ENCODE peak calls at places on chromosomes 12 and 14, in ten cellular contexts. P is progenitor cell of endocrine pancreas; F is CD8-positive, alpha-beta T cell; Y is lower lobe of right lung; U is AG04449; T is RWPE1; X is HCT116; Z is retinal pigment epithelial cell; E is kidney; S is WTC11. H is an unnamed sample.

GRCh38 chr14:37172936-37173613 is 669 bp upstream of the SLC25A21 start:
- DNase-seq in P (no peak), F (no peak), Y (no peak), U (no peak), T (no peak), X (no peak), Z (no peak), E (no peak), S (no peak), H (no peak)

GRCh38 chr12:131103614-131104463 is 150.1 kb downstream of the ADGRD1 start:
- DNase-seq in P (no peak), F (no peak), Y (no peak), U (no peak), T (no peak), X (no peak), Z (no peak), E (peak), S (peak), H (no peak)

GRCh38 chr12:27048822-27049752 is 26.7 kb downstream of the MED21 start:
- DNase-seq in P (no peak), F (no peak), Y (no peak), U (peak), T (peak), X (no peak), Z (peak), E (no peak), S (no peak), H (peak)

GRCh38 chr12:127670796-127671195 is 596.2 kb upstream of the TMEM132C start:
- DNase-seq in P (no peak), F (no peak), Y (no peak), U (no peak), T (no peak), X (no peak), Z (no peak), E (no peak), S (no peak), H (no peak)

GRCh38 chr12:113601656-113602263 is 130.1 kb upstream of the LHX5 start:
- DNase-seq in P (peak), F (no peak), Y (no peak), U (no peak), T (no peak), X (no peak), Z (no peak), E (no peak), S (peak), H (peak)

GRCh38 chr14:98249057-98249456 is 1022.9 kb downstream of the BCL11B start:
- DNase-seq in P (no peak), F (no peak), Y (no peak), U (no peak), T (no peak), X (no peak), Z (no peak), E (no peak), S (no peak), H (no peak)

GRCh38 chr12:62588916-62589315 is 122.3 kb downstream of the MON2 start:
- DNase-seq in P (no peak), F (no peak), Y (no peak), U (no peak), T (no peak), X (no peak), Z (no peak), E (no peak), S (no peak), H (no peak)

GRCh38 chr14:51400142-51400541 is 160.1 kb downstream of the TMX1 start:
- DNase-seq in P (no peak), F (no peak), Y (no peak), U (no peak), T (no peak), X (no peak), Z (no peak), E (no peak), S (no peak), H (no peak)

GRCh38 chr14:92952497-92953298 is 29.7 kb downstream of the CHGA start:
- DNase-seq in P (no peak), F (no peak), Y (no peak), U (no peak), T (no peak), X (no peak), Z (no peak), E (peak), S (no peak), H (no peak)

GRCh38 chr12:115355301-115355700 is 671.3 kb upstream of the TBX3 start:
- DNase-seq in P (no peak), F (no peak), Y (no peak), U (no peak), T (no peak), X (no peak), Z (no peak), E (no peak), S (no peak), H (no peak)

GRCh38 chr14:33938131-33938949 is 12.5 kb downstream of the EGLN3 start:
- DNase-seq in P (no peak), F (no peak), Y (no peak), U (no peak), T (no peak), X (peak), Z (no peak), E (peak), S (peak), H (peak)

GRCh38 chr12:124005736-124006581 is 32.9 kb downstream of the ZNF664 start:
- DNase-seq in P (no peak), F (no peak), Y (no peak), U (no peak), T (no peak), X (no peak), Z (no peak), E (no peak), S (no peak), H (no peak)

GRCh38 chr14:75492832-75493579 is 29.3 kb upstream of the BATF start:
- DNase-seq in P (no peak), F (no peak), Y (no peak), U (no peak), T (no peak), X (no peak), Z (no peak), E (no peak), S (no peak), H (no peak)

DNA sequence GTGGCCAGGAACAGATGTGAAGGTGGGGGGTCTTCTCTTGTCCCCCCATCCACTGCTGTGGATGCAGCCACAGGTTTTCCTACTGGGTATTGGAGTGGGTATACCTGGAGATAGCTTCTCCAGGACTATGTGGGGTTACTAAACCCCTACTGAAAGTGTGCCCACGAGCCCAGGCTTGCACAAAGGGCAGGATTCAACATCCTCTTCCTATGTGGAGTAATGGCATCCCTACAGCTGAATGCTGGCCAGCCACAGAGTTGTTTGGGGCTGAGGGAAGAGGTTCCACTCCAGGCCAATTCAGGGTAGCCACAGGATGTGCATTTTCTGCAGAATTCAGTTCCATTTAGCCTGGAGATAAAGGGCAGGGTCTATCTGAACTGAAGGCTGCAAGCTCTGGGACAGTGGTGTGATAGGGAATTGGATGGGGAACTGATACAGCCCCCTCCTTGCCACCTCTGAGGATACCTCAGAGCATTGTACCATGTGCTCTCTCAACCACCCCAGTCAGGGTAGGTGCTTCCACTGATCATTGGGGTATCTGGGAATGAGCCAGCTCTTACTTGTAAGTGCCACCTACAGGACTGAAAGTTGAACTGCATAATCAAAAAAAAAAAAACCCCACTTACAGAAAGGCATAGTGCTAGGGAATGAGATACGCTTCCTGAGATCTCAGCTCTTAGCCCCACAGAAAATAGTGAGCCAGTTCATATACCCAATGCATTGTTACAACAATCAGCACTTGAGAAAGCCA is 187.1 kb downstream of the KITLG start:
- DNase-seq in P (no peak), F (no peak), Y (no peak), U (no peak), T (no peak), X (peak), Z (no peak), E (no peak), S (peak), H (peak)
- TF ChIP-seq CTCF in P (peak), F (no peak), Y (peak), U (no peak), T (no peak), X (peak), Z (peak), E (no peak), S (no peak), H (peak)

GRCh38 chr12:85557850-85558249 is 277.8 kb downstream of the ALX1 start:
- DNase-seq in P (no peak), F (no peak), Y (no peak), U (no peak), T (no peak), X (no peak), Z (no peak), E (no peak), S (no peak), H (no peak)
- TF ChIP-seq CTCF in P (no peak), F (no peak), Y (no peak), U (no peak), T (no peak), X (no peak), Z (no peak), E (no peak), S (no peak), H (no peak)

DNA sequence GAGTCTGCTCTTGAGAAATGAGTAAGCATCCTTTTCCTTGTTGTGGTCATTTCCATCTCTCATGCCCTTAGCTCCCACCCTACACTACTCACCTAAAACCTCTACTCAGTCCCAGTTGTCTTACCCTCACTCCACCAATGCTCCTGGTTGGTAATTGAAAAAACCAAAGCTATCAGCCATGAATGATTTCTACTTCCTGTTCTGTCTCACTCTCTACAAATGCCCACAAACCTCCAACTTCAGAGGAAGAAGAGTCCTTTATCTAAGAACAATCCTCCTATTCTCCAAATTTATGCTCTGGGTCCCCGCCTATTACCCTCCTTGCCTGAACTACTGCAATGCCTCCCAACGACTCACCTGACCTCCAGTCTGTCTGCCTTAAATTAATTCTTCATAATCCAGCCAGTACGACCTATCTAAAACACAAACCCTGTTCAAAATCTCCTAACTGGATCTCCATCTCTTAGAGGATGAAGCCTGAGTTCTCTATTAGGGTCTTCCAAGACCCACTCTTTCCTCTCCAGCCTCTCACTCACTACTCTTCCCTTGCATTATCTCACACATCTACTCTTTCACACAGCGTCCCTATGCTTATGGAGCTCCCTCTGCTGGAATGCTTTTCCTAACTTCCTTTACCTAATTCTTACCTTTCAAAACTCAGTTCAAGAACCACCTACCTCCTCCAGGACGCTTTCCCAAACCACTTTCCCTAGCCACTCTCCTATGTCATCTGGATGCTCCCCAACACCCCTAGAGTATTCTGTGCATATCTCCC is 2.2 kb downstream of the DHRS1 start:
- DNase-seq in P (no peak), F (no peak), Y (no peak), U (no peak), T (peak), X (no peak), Z (no peak), E (no peak), S (no peak), H (peak)
- TF ChIP-seq CTCF in P (peak), F (no peak), Y (peak), U (peak), T (peak), X (peak), Z (peak), E (peak), S (no peak), H (peak)

DNA sequence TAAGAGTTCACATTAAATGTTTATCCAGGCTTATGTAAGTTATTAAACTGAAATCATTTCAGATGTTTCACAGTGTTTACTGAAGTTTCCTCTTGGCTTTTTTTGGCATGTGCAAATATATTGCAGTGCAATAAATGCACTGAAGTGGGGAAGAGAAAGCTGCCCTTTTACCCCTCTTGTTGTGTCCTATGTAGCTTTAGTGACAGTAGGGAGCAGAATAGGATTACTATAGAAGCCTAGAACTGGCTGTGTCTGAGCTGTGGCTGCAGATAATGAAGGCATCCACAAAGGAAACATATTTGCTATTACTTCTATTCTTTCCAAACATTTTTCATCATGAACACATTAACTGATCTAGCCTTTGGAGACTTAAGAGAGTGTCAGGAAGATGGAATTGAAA is 24.1 kb upstream of the CNTN1 start:
- DNase-seq in P (no peak), F (no peak), Y (no peak), U (no peak), T (no peak), X (no peak), Z (no peak), E (no peak), S (no peak), H (no peak)
- TF ChIP-seq CTCF in P (no peak), F (no peak), Y (no peak), U (no peak), T (no peak), X (no peak), Z (no peak), E (no peak), S (no peak), H (no peak)

DNA sequence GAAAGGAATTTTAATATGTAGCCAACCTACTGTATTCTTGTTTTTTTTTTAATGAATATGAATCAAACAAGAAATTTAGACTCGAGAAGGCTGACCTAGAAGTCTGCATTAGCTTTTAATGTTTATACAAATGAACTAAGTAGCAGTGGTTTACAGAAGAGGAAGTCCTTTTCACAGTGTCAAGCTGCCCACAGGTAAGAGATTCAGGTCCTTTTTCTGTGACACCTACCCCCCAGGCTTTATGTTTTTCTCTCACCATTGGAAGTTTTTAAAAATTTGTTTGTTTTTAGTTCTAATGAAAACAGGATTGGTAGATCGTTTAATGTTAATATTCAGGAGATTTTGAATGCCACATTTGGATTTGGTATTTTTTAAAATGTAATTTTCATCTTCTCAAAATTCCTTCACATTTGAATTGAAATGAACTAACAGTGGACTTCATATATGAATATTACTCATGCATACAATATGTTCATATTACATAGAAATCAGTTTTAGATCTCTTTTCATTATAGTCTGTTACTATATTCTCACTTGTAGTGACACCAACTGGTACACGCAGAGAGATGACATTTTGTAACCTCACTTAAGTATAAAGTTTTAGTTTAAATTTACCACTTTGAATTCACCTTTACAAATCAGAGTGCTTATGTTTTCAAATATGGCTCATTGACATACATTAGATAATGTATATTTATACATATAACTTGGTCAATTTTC is 29.7 kb downstream of the ATF7IP start:
- DNase-seq in P (no peak), F (no peak), Y (no peak), U (no peak), T (no peak), X (no peak), Z (no peak), E (no peak), S (no peak), H (no peak)
- TF ChIP-seq CTCF in P (no peak), F (no peak), Y (no peak), U (no peak), T (no peak), X (no peak), Z (no peak), E (no peak), S (no peak), H (no peak)

DNA sequence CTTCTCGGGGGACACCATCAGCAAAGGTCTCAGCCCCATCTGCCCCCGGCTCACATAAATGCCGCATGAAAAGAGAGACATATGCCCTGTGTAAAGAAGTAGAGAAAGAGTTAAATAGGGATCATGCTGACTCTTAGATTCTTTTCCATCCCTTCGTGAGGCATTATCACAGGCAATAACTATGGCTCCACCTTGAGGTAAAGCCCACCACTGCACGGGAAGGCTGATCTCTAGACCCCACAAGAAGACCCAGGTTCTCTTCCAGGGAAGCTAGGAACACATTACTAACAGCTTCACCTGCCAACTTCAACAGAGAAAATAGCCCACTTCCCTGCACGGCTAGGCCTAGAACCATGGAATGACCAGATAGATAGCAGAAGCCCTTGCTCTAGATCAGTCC is 14.1 kb upstream of the NOP2 start:
- DNase-seq in P (no peak), F (no peak), Y (no peak), U (no peak), T (no peak), X (no peak), Z (no peak), E (no peak), S (peak), H (no peak)
- TF ChIP-seq CTCF in P (peak), F (no peak), Y (no peak), U (no peak), T (no peak), X (no peak), Z (peak), E (no peak), S (no peak), H (no peak)

GRCh38 chr12:21296348-21296747 is 38.4 kb downstream of the SLCO1A2 start:
- DNase-seq in P (no peak), F (no peak), Y (no peak), U (no peak), T (no peak), X (no peak), Z (no peak), E (no peak), S (no peak), H (no peak)

GRCh38 chr12:21300632-21301031 is 34.1 kb downstream of the SLCO1A2 start:
- DNase-seq in P (no peak), F (no peak), Y (no peak), U (no peak), T (no peak), X (no peak), Z (no peak), E (no peak), S (no peak), H (peak)

GRCh38 chr12:21294176-21294575 is 40.5 kb downstream of the SLCO1A2 start:
- DNase-seq in P (no peak), F (no peak), Y (no peak), U (no peak), T (no peak), X (no peak), Z (no peak), E (no peak), S (no peak), H (no peak)

GRCh38 chr12:21296751-21297406 is 37.8 kb downstream of the SLCO1A2 start:
- DNase-seq in P (no peak), F (no peak), Y (no peak), U (no peak), T (peak), X (no peak), Z (no peak), E (no peak), S (no peak), H (peak)
- TF ChIP-seq CTCF in P (peak), F (peak), Y (peak), U (peak), T (peak), X (peak), Z (peak), E (peak), S (peak), H (peak)

GRCh38 chr14:38791862-38792261 is 311.2 kb downstream of the SEC23A start:
- DNase-seq in P (no peak), F (no peak), Y (no peak), U (no peak), T (no peak), X (no peak), Z (no peak), E (no peak), S (no peak), H (no peak)

GRCh38 chr14:38790916-38791315 is 312.1 kb downstream of the SEC23A start:
- DNase-seq in P (no peak), F (no peak), Y (no peak), U (no peak), T (no peak), X (no peak), Z (no peak), E (no peak), S (no peak), H (no peak)

GRCh38 chr14:38788060-38788459 is 315.0 kb downstream of the SEC23A start:
- DNase-seq in P (no peak), F (no peak), Y (no peak), U (no peak), T (no peak), X (no peak), Z (no peak), E (no peak), S (no peak), H (no peak)

GRCh38 chr14:38786921-38787320 is 316.1 kb downstream of the SEC23A start:
- DNase-seq in P (no peak), F (no peak), Y (no peak), U (no peak), T (no peak), X (no peak), Z (no peak), E (no peak), S (no peak), H (no peak)
- TF ChIP-seq CTCF in P (no peak), F (no peak), Y (no peak), U (no peak), T (no peak), X (no peak), Z (no peak), E (no peak), S (no peak), H (no peak)

H was measured in MCF 10A.